ENCODE peak calls at places on chromosomes 7 and 10, in four cellular contexts. One of them, this sample, is unnamed.

GRCh38 chr7:28354601-28355062 is 57.7 kb upstream of the CREB5 start:
- DNase-seq in Panc1: peak
- DNase-seq in RPMI8226: no peak
- DNase-seq in Kasumi-1: no peak
- DNase-seq in this sample: no peak

GRCh38 chr10:10911471-10911921 is 106.2 kb upstream of the CELF2 start:
- DNase-seq in Kasumi-1: no peak
- DNase-seq in RPMI8226: no peak
- DNase-seq in Panc1: no peak
- DNase-seq in this sample: no peak

GRCh38 chr10:73953665-73954064 is 42.7 kb downstream of the PLAU start:
- DNase-seq in Kasumi-1: no peak
- DNase-seq in Panc1: no peak
- DNase-seq in RPMI8226: no peak
- DNase-seq in this sample: no peak

GRCh38 chr7:70353310-70353947 is 755.2 kb downstream of the AUTS2 start:
- DNase-seq in Kasumi-1: no peak
- DNase-seq in Panc1: no peak
- DNase-seq in RPMI8226: no peak
- DNase-seq in this sample: no peak

GRCh38 chr10:132169766-132170560 is 16.8 kb upstream of the DPYSL4 start:
- DNase-seq in Panc1: no peak
- DNase-seq in RPMI8226: no peak
- DNase-seq in Kasumi-1: no peak
- DNase-seq in this sample: no peak

GRCh38 chr10:18469125-18469524 is 182.3 kb downstream of the NSUN6 start:
- DNase-seq in Panc1: no peak
- DNase-seq in Kasumi-1: no peak
- DNase-seq in RPMI8226: no peak
- DNase-seq in this sample: no peak

GRCh38 chr7:44186736-44187135 is 2.5 kb downstream of the GCK start:
- DNase-seq in Panc1: no peak
- DNase-seq in RPMI8226: no peak
- DNase-seq in Kasumi-1: no peak
- DNase-seq in this sample: no peak

GRCh38 chr10:9096288-9096687 is 1041.8 kb downstream of the GATA3 start:
- DNase-seq in Kasumi-1: no peak
- DNase-seq in Panc1: no peak
- DNase-seq in RPMI8226: no peak
- DNase-seq in this sample: no peak

GRCh38 chr10:52752261-52752660 is 20.3 kb downstream of the MBL2 start:
- DNase-seq in RPMI8226: no peak
- DNase-seq in Kasumi-1: no peak
- DNase-seq in Panc1: no peak
- DNase-seq in this sample: no peak

GRCh38 chr7:190196-190595 is 2.2 kb upstream of the FAM20C start:
- DNase-seq in RPMI8226: no peak
- DNase-seq in Kasumi-1: no peak
- DNase-seq in Panc1: no peak
- DNase-seq in this sample: no peak

GRCh38 chr10:119449760-119450461 is 92.6 kb downstream of the RGS10 start:
- DNase-seq in Panc1: no peak
- DNase-seq in Kasumi-1: no peak
- DNase-seq in RPMI8226: no peak
- DNase-seq in this sample: no peak